ENCODE peak calls at places on chromosome 2, in seven cellular contexts. L, B, M, E, I, F and J are unnamed samples.

GRCh38 chr2:219285894-219286425 is 6.8 kb downstream of the DNAJB2 start:
- ATAC-seq in L (peak), E (no peak), F (no peak), M (no peak), I (peak), B (no peak), J (no peak)

GRCh38 chr2:45822272-45822630 is 170.8 kb downstream of the PRKCE start:
- ATAC-seq in F (peak), M (no peak), E (no peak), L (no peak), I (peak), B (peak), J (no peak)

GRCh38 chr2:69828913-69829242 is 582 bp upstream of the GMCL1 start:
- ATAC-seq in I (no peak), M (no peak), F (no peak), E (no peak), L (no peak), B (no peak), J (no peak)

GRCh38 chr2:46963961-46964673 is 48.5 kb upstream of the MCFD2 start:
- ATAC-seq in M (no peak), L (no peak), I (no peak), E (peak), F (no peak), B (no peak), J (no peak)

GRCh38 chr2:96407919-96408550 is 72.5 kb downstream of the NCAPH start:
- ATAC-seq in L (peak), E (no peak), I (no peak), B (no peak), F (no peak), M (no peak), J (no peak)

GRCh38 chr2:101463885-101464653 is 10.8 kb downstream of the RFX8 start:
- ATAC-seq in I (peak), E (peak), L (peak), M (no peak), F (no peak), B (peak), J (no peak)

GRCh38 chr2:157107877-157108276 is 149.6 kb upstream of the GALNT5 start:
- ATAC-seq in L (no peak), F (peak), E (no peak), B (peak), I (peak), M (no peak), J (no peak)

GRCh38 chr2:111522231-111522768 is 361.7 kb downstream of the ANAPC1 start:
- ATAC-seq in I (peak), F (no peak), B (no peak), L (peak), M (no peak), E (no peak), J (no peak)

GRCh38 chr2:207599641-207600040 is 25.6 kb downstream of the METTL21A start:
- ATAC-seq in F (no peak), L (no peak), M (no peak), B (no peak), I (no peak), E (no peak), J (no peak)

GRCh38 chr2:77831878-77832277 is 309.7 kb upstream of the LRRTM4 start:
- ATAC-seq in I (peak), M (no peak), E (no peak), L (no peak), F (no peak), B (no peak), J (no peak)

GRCh38 chr2:241865957-241866858 is 3.3 kb upstream of the RTP5 start:
- ATAC-seq in I (no peak), M (no peak), F (no peak), B (no peak), E (no peak), L (no peak), J (no peak)

GRCh38 chr2:176291768-176292393 is 22.6 kb downstream of the MTX2 start:
- ATAC-seq in I (peak), F (peak), M (no peak), L (peak), B (peak), E (peak), J (no peak)

GRCh38 chr2:180927030-180927686 is 53.2 kb upstream of the UBE2E3 start:
- ATAC-seq in M (no peak), L (no peak), F (peak), E (no peak), B (no peak), I (no peak), J (no peak)

GRCh38 chr2:203492965-203493364 is 42.1 kb downstream of the RAPH1 start:
- ATAC-seq in M (peak), I (no peak), F (no peak), E (peak), B (no peak), L (no peak), J (no peak)

GRCh38 chr2:240422683-240423329 is 12.7 kb upstream of the GPC1 start:
- ATAC-seq in I (no peak), M (no peak), L (no peak), E (no peak), F (no peak), B (no peak), J (no peak)

GRCh38 chr2:178072000-178072382 is 586 bp downstream of the PDE11A start:
- ATAC-seq in L (peak), E (no peak), I (peak), M (no peak), F (no peak), B (no peak), J (peak)

GRCh38 chr2:47629501-47630460 is 153.2 kb upstream of the MSH6 start:
- ATAC-seq in L (no peak), M (no peak), E (no peak), I (no peak), B (peak), F (no peak), J (no peak)

GRCh38 chr2:170464268-170464667 is 250.9 kb upstream of the SP5 start:
- ATAC-seq in E (no peak), L (no peak), F (no peak), B (no peak), M (no peak), I (no peak), J (no peak)

GRCh38 chr2:201254331-201254730 is 6.0 kb upstream of the CASP8 start:
- ATAC-seq in E (no peak), B (peak), F (peak), L (no peak), I (no peak), M (no peak), J (no peak)

GRCh38 chr2:38560092-38560491 is 42.6 kb downstream of the HNRNPLL start:
- ATAC-seq in F (peak), B (no peak), L (no peak), E (no peak), M (no peak), I (no peak), J (no peak)

GRCh38 chr2:133420748-133421147 is 147.5 kb downstream of the NCKAP5 start:
- ATAC-seq in B (no peak), I (no peak), L (no peak), F (peak), M (no peak), E (no peak), J (no peak)

GRCh38 chr2:129565710-129566109 is 413.8 kb upstream of the RAB6C start:
- ATAC-seq in M (no peak), B (no peak), E (no peak), L (no peak), F (no peak), I (no peak), J (no peak)

GRCh38 chr2:26281226-26281625 is 36.5 kb downstream of the HADHB start:
- ATAC-seq in F (peak), E (no peak), L (no peak), B (no peak), I (no peak), M (no peak), J (no peak)

GRCh38 chr2:215601990-215602721 is 166.3 kb upstream of the FN1 start:
- ATAC-seq in B (no peak), F (no peak), L (peak), E (no peak), M (no peak), I (no peak), J (no peak)

GRCh38 chr2:96685592-96686459 is 43.3 kb downstream of the FER1L5 start:
- ATAC-seq in I (peak), F (no peak), B (peak), L (peak), E (no peak), M (no peak), J (no peak)

GRCh38 chr2:138633049-138633448 is 131.5 kb downstream of the SPOPL start:
- ATAC-seq in E (no peak), M (no peak), I (no peak), L (no peak), F (no peak), B (no peak), J (no peak)

GRCh38 chr2:41737888-41738287 is 309.9 kb upstream of the PKDCC start:
- ATAC-seq in I (no peak), M (no peak), L (peak), E (no peak), B (no peak), F (no peak), J (no peak)

GRCh38 chr2:212935749-212936148 is 215.7 kb downstream of the IKZF2 start:
- ATAC-seq in I (no peak), F (no peak), M (no peak), B (no peak), L (no peak), E (no peak), J (no peak)

GRCh38 chr2:42752299-42752698 is 11.6 kb downstream of the OXER1 start:
- ATAC-seq in F (no peak), B (peak), L (peak), E (no peak), M (peak), I (peak), J (peak)

GRCh38 chr2:187569042-187569441 is 14.8 kb upstream of the TFPI start:
- ATAC-seq in B (no peak), E (no peak), M (no peak), L (no peak), I (no peak), F (peak), J (no peak)

GRCh38 chr2:99881901-99882591 is 260.3 kb downstream of the AFF3 start:
- ATAC-seq in E (no peak), I (peak), F (no peak), L (peak), B (peak), M (no peak), J (peak)

GRCh38 chr2:60974652-60975051 is 42.9 kb upstream of the PEX13 start:
- ATAC-seq in I (no peak), B (no peak), F (no peak), E (no peak), M (no peak), L (no peak), J (no peak)

GRCh38 chr2:159267926-159268325 is 18.6 kb downstream of the WDSUB1 start:
- ATAC-seq in I (no peak), E (no peak), B (no peak), M (no peak), F (no peak), L (no peak), J (no peak)

GRCh38 chr2:54047076-54047475 is 68.3 kb upstream of the ACYP2 start:
- ATAC-seq in F (no peak), M (peak), I (no peak), B (peak), L (no peak), E (peak), J (no peak)

GRCh38 chr2:88626171-88627054 is 851 bp downstream of the EIF2AK3 start:
- ATAC-seq in L (no peak), M (peak), F (no peak), I (no peak), E (peak), B (no peak), J (peak)

GRCh38 chr2:41867553-41867952 is 180.3 kb upstream of the PKDCC start:
- ATAC-seq in E (peak), L (no peak), M (no peak), F (no peak), B (no peak), I (no peak), J (peak)

GRCh38 chr2:88856409-88857135 is 165.1 kb downstream of the RPIA start:
- ATAC-seq in M (no peak), F (no peak), I (no peak), B (no peak), L (no peak), E (no peak), J (no peak)

GRCh38 chr2:102052367-102052764 is 60.6 kb downstream of the IL1R2 start:
- ATAC-seq in B (no peak), E (peak), F (no peak), L (no peak), M (no peak), I (no peak), J (no peak)

GRCh38 chr2:5766051-5766450 is 73.9 kb downstream of the SOX11 start:
- ATAC-seq in L (no peak), E (no peak), F (no peak), M (no peak), B (no peak), I (no peak), J (no peak)